ENCODE peak calls at places on chromosomes 3 and 15, in five cellular contexts. D is stimulated activated CD8-positive, alpha-beta memory T cell treated with anti-CD3 and anti-CD28 coated beads, Interleukin-4, amount 100 ng/mL, for 48 hours; N is T-helper 17 cell; J is NCI-H1436; U is ACHN. H is an unnamed sample.

GRCh38 chr3:136678981-136679380 is 73.2 kb downstream of the STAG1 start:
- DNase-seq in D (no peak), N (no peak), J (no peak), U (no peak), H (no peak)

GRCh38 chr3:66140763-66141372 is 79.9 kb upstream of the SLC25A26 start:
- DNase-seq in D (no peak), N (no peak), J (no peak), U (no peak), H (no peak)

GRCh38 chr15:99211926-99212325 is 37.5 kb downstream of the TTC23 start:
- DNase-seq in D (no peak), N (no peak), J (no peak), U (no peak), H (no peak)

GRCh38 chr3:141067559-141067958 is 16.4 kb downstream of the SPSB4 start:
- DNase-seq in D (no peak), N (no peak), J (no peak), U (no peak), H (no peak)

GRCh38 chr15:93041159-93041547 is 47.9 kb downstream of the RGMA start:
- DNase-seq in D (no peak), N (no peak), J (no peak), U (no peak), H (no peak)

GRCh38 chr3:197354195-197355059 is 56.0 kb upstream of the DLG1 start:
- DNase-seq in D (no peak), N (no peak), J (no peak), U (peak; percentile 61), H (no peak)

GRCh38 chr15:54082836-54083492 is 104.7 kb downstream of the UNC13C start:
- DNase-seq in D (peak; percentile 27), N (no peak), J (no peak), U (peak; percentile 17), H (peak; percentile 35)

GRCh38 chr3:52246728-52247454 is 1.3 kb downstream of the PPM1M start:
- DNase-seq in D (peak; percentile 48), N (no peak), J (no peak), U (no peak), H (peak; percentile 5)

GRCh38 chr3:159856496-159857098 is 132.0 kb upstream of the IL12A start:
- DNase-seq in D (no peak), N (no peak), J (no peak), U (no peak), H (no peak)

GRCh38 chr15:61118885-61119284 is 110.2 kb downstream of the RORA start:
- DNase-seq in D (no peak), N (no peak), J (no peak), U (no peak), H (no peak)

GRCh38 chr15:34621675-34622074 is 38.2 kb upstream of the GOLGA8B start:
- DNase-seq in D (no peak), N (no peak), J (no peak), U (peak; percentile 32), H (no peak)

GRCh38 chr3:27289769-27290413 is 79.3 kb downstream of the NEK10 start:
- DNase-seq in D (no peak), N (no peak), J (no peak), U (no peak), H (no peak)

GRCh38 chr3:152737021-152737908 is 97.7 kb upstream of the P2RY1 start:
- DNase-seq in D (no peak), N (no peak), J (no peak), U (no peak), H (no peak)

GRCh38 chr3:119594066-119594465 is 3.6 kb upstream of the PLA1A start:
- DNase-seq in D (no peak), N (no peak), J (no peak), U (no peak), H (no peak)

GRCh38 chr3:45321607-45322391 is 66.6 kb upstream of the LARS2 start:
- DNase-seq in D (no peak), N (no peak), J (no peak), U (no peak), H (peak; percentile 88)

GRCh38 chr15:38886315-38887163 is 321.9 kb upstream of the RASGRP1 start:
- DNase-seq in D (no peak), N (no peak), J (no peak), U (peak; percentile 39), H (no peak)

GRCh38 chr3:49383387-49383786 is 25.2 kb upstream of the GPX1 start:
- DNase-seq in D (no peak), N (no peak), J (no peak), U (no peak), H (no peak)

GRCh38 chr3:59751606-59752005 is 701.8 kb upstream of the CFAP20DC start:
- DNase-seq in D (no peak), N (no peak), J (no peak), U (no peak), H (no peak)

GRCh38 chr15:48778338-48778730 is 32.5 kb downstream of the CEP152 start:
- DNase-seq in D (no peak), N (no peak), J (no peak), U (no peak), H (no peak)

GRCh38 chr15:101318147-101318809 is 23.2 kb upstream of the SNRPA1 start:
- DNase-seq in D (no peak), N (no peak), J (no peak), U (no peak), H (no peak)

GRCh38 chr15:51382787-51383186 is 41.3 kb downstream of the GLDN start:
- DNase-seq in D (no peak), N (no peak), J (peak; percentile 68), U (peak; percentile 17), H (peak; percentile 13)

GRCh38 chr15:22806156-22806555 is 19.7 kb downstream of the NIPA1 start:
- DNase-seq in D (no peak), N (no peak), J (no peak), U (no peak), H (no peak)

GRCh38 chr3:10855871-10856662 is 40.0 kb downstream of the SLC6A11 start:
- DNase-seq in D (no peak), N (no peak), J (no peak), U (no peak), H (no peak)

GRCh38 chr15:52518487-52518886 is 10.2 kb downstream of the MYO5A start:
- DNase-seq in D (no peak), N (no peak), J (no peak), U (no peak), H (no peak)

GRCh38 chr15:100559330-100559729 is 30.6 kb upstream of the CERS3 start:
- DNase-seq in D (no peak), N (no peak), J (no peak), U (no peak), H (no peak)

GRCh38 chr3:125186800-125187598 is 25.5 kb downstream of the SLC12A8 start:
- DNase-seq in D (no peak), N (no peak), J (no peak), U (no peak), H (no peak)

H was measured in DND-41.